ENCODE peak calls at places on chromosomes 1 and 21, in five cellular contexts. One of them, this sample, is unnamed.

GRCh38 chr1:31372961-31373896 is at the start of gene FABP3:
- DNase-seq in cardiac muscle cell: peak
- DNase-seq in MM.1S: no peak
- DNase-seq in heart left ventricle: peak
- DNase-seq in nephron progenitor cell: peak
- DNase-seq in this sample: no peak

GRCh38 chr1:92430030-92430429 is 56.7 kb downstream of the GFI1 start:
- DNase-seq in cardiac muscle cell: no peak
- DNase-seq in MM.1S: no peak
- DNase-seq in heart left ventricle: no peak
- DNase-seq in nephron progenitor cell: no peak
- DNase-seq in this sample: no peak

GRCh38 chr21:17476006-17476405 is 36.8 kb upstream of the CXADR start:
- DNase-seq in cardiac muscle cell: no peak
- DNase-seq in MM.1S: peak
- DNase-seq in heart left ventricle: no peak
- DNase-seq in nephron progenitor cell: no peak
- DNase-seq in this sample: peak

GRCh38 chr1:181113061-181113695 is 24.7 kb downstream of the IER5 start:
- DNase-seq in cardiac muscle cell: peak
- DNase-seq in MM.1S: no peak
- DNase-seq in heart left ventricle: no peak
- DNase-seq in nephron progenitor cell: no peak
- DNase-seq in this sample: no peak

GRCh38 chr21:17783003-17783402 is 36.2 kb downstream of the C21orf91 start:
- DNase-seq in cardiac muscle cell: no peak
- DNase-seq in MM.1S: no peak
- DNase-seq in heart left ventricle: no peak
- DNase-seq in nephron progenitor cell: no peak
- DNase-seq in this sample: no peak

GRCh38 chr1:8821084-8821483 is 3.6 kb upstream of the RERE start:
- DNase-seq in cardiac muscle cell: no peak
- DNase-seq in MM.1S: no peak
- DNase-seq in heart left ventricle: no peak
- DNase-seq in nephron progenitor cell: no peak
- DNase-seq in this sample: no peak

GRCh38 chr1:68433386-68433785 is 16.4 kb downstream of the RPE65 start:
- DNase-seq in cardiac muscle cell: no peak
- DNase-seq in MM.1S: no peak
- DNase-seq in heart left ventricle: no peak
- DNase-seq in nephron progenitor cell: no peak
- DNase-seq in this sample: no peak

GRCh38 chr1:84505167-84506001 is 802 bp upstream of the SPATA1 start:
- DNase-seq in cardiac muscle cell: peak
- DNase-seq in MM.1S: peak
- DNase-seq in heart left ventricle: no peak
- DNase-seq in nephron progenitor cell: no peak
- DNase-seq in this sample: peak

GRCh38 chr1:165696625-165697100 is 1.7 kb downstream of the ALDH9A1 start:
- DNase-seq in cardiac muscle cell: peak
- DNase-seq in MM.1S: no peak
- DNase-seq in heart left ventricle: no peak
- DNase-seq in nephron progenitor cell: no peak
- DNase-seq in this sample: no peak

GRCh38 chr1:109307363-109308021 is 681 bp upstream of the MYBPHL start:
- DNase-seq in cardiac muscle cell: no peak
- DNase-seq in MM.1S: no peak
- DNase-seq in heart left ventricle: peak
- DNase-seq in nephron progenitor cell: no peak
- DNase-seq in this sample: no peak

GRCh38 chr1:171898956-171899355 is 57.7 kb downstream of the DNM3 start:
- DNase-seq in cardiac muscle cell: no peak
- DNase-seq in MM.1S: no peak
- DNase-seq in heart left ventricle: no peak
- DNase-seq in nephron progenitor cell: peak
- DNase-seq in this sample: no peak

GRCh38 chr1:4053160-4053748 is 153.2 kb upstream of the C1orf174 start:
- DNase-seq in cardiac muscle cell: no peak
- DNase-seq in MM.1S: no peak
- DNase-seq in heart left ventricle: no peak
- DNase-seq in nephron progenitor cell: no peak
- DNase-seq in this sample: no peak

GRCh38 chr1:20921285-20921684 is 134.2 kb upstream of the HP1BP3 start:
- DNase-seq in cardiac muscle cell: no peak
- DNase-seq in MM.1S: no peak
- DNase-seq in heart left ventricle: no peak
- DNase-seq in nephron progenitor cell: no peak
- DNase-seq in this sample: no peak

GRCh38 chr1:245051349-245052221 is 103.2 kb upstream of the KIF26B start:
- DNase-seq in cardiac muscle cell: peak
- DNase-seq in MM.1S: no peak
- DNase-seq in heart left ventricle: no peak
- DNase-seq in nephron progenitor cell: no peak
- DNase-seq in this sample: no peak

GRCh38 chr1:243471754-243472725 is 216.2 kb downstream of the SDCCAG8 start:
- DNase-seq in cardiac muscle cell: no peak
- DNase-seq in MM.1S: peak
- DNase-seq in heart left ventricle: no peak
- DNase-seq in nephron progenitor cell: no peak
- DNase-seq in this sample: peak

GRCh38 chr1:212814989-212815388 is 23.3 kb downstream of the TATDN3 start:
- DNase-seq in cardiac muscle cell: peak
- DNase-seq in MM.1S: no peak
- DNase-seq in heart left ventricle: no peak
- DNase-seq in nephron progenitor cell: no peak
- DNase-seq in this sample: no peak

GRCh38 chr1:64898107-64898861 is 68.1 kb downstream of the JAK1 start:
- DNase-seq in cardiac muscle cell: peak
- DNase-seq in MM.1S: peak
- DNase-seq in heart left ventricle: peak
- DNase-seq in nephron progenitor cell: no peak
- DNase-seq in this sample: peak

GRCh38 chr1:230581446-230582079 is 60.7 kb upstream of the COG2 start:
- DNase-seq in cardiac muscle cell: peak
- DNase-seq in MM.1S: peak
- DNase-seq in heart left ventricle: no peak
- DNase-seq in nephron progenitor cell: no peak
- DNase-seq in this sample: peak
- TF ChIP-seq CTCF in cardiac muscle cell: no peak
- TF ChIP-seq CTCF in MM.1S: peak
- TF ChIP-seq CTCF in heart left ventricle: no peak
- TF ChIP-seq CTCF in nephron progenitor cell: no peak
- TF ChIP-seq CTCF in this sample: peak

GRCh38 chr1:205913451-205914204 is 29.6 kb downstream of the SLC26A9 start:
- DNase-seq in cardiac muscle cell: peak
- DNase-seq in MM.1S: no peak
- DNase-seq in heart left ventricle: peak
- DNase-seq in nephron progenitor cell: no peak
- DNase-seq in this sample: no peak

DNA sequence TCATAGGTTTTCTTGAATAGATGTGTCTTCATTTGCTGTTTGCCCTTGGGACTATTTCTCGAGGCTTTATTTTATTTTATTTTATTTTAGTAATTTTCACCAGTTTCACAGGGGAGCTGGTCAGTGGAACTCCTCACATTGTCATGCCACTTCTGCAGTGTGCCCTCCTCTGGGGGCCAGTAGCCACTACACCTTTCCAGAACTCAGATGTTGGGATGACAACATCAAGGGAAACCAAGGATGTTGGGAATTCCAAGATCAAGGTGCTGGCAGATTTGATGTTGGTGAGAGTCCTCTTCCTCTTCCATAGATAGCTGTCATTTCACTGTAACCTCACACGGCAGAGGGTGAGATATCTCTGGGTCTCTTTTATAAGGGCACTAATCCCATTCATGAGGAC is 35.5 kb downstream of the SLC26A9 start:
- DNase-seq in cardiac muscle cell: peak
- DNase-seq in MM.1S: no peak
- DNase-seq in heart left ventricle: no peak
- DNase-seq in nephron progenitor cell: no peak
- DNase-seq in this sample: no peak
- TF ChIP-seq CTCF in cardiac muscle cell: peak
- TF ChIP-seq CTCF in MM.1S: peak
- TF ChIP-seq CTCF in heart left ventricle: no peak
- TF ChIP-seq CTCF in nephron progenitor cell: peak
- TF ChIP-seq CTCF in this sample: peak

GRCh38 chr1:61337037-61337436 is 254.7 kb downstream of the NFIA start:
- DNase-seq in cardiac muscle cell: peak
- DNase-seq in MM.1S: no peak
- DNase-seq in heart left ventricle: no peak
- DNase-seq in nephron progenitor cell: no peak
- DNase-seq in this sample: no peak
- TF ChIP-seq CTCF in cardiac muscle cell: peak
- TF ChIP-seq CTCF in MM.1S: no peak
- TF ChIP-seq CTCF in heart left ventricle: no peak
- TF ChIP-seq CTCF in nephron progenitor cell: no peak
- TF ChIP-seq CTCF in this sample: no peak

GRCh38 chr1:215606036-215606435 is 38.9 kb downstream of the KCTD3 start:
- DNase-seq in cardiac muscle cell: no peak
- DNase-seq in MM.1S: no peak
- DNase-seq in heart left ventricle: no peak
- DNase-seq in nephron progenitor cell: no peak
- DNase-seq in this sample: no peak

GRCh38 chr1:215607412-215607811 is 40.3 kb downstream of the KCTD3 start:
- DNase-seq in cardiac muscle cell: no peak
- DNase-seq in MM.1S: no peak
- DNase-seq in heart left ventricle: no peak
- DNase-seq in nephron progenitor cell: no peak
- DNase-seq in this sample: no peak

GRCh38 chr1:215608646-215609045 is 41.5 kb downstream of the KCTD3 start:
- DNase-seq in cardiac muscle cell: no peak
- DNase-seq in MM.1S: no peak
- DNase-seq in heart left ventricle: no peak
- DNase-seq in nephron progenitor cell: no peak
- DNase-seq in this sample: no peak

GRCh38 chr1:215605011-215605621 is 38.0 kb downstream of the KCTD3 start:
- DNase-seq in cardiac muscle cell: peak
- DNase-seq in MM.1S: no peak
- DNase-seq in heart left ventricle: no peak
- DNase-seq in nephron progenitor cell: no peak
- DNase-seq in this sample: no peak

DNA sequence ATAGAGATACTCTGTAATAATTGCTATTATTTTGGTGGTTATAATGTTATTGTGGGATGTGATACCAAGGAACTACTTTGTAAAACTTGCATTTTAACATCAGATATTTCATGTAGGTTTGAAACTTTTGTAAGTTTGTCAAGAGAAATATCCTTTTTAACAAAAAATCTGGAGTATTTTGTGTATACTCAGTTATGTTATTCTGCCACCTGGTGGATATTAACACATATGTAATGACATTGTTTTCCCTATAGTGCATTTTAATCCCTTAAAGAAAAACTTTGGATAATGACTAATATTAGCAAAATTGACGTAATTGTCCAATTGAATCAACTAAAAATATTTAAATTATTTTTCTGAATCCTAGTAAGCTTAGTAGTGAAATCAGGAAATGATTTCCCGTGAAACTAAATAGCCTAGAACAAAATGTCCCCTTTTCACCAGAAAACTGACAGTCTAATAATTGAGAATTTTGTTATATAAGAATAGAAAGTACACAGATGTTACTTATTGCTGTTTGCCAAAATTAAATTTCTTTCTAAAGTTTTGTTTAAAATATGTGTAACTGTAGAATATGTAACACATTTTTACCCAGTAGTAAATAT is 39.6 kb downstream of the KCTD3 start:
- DNase-seq in cardiac muscle cell: peak
- DNase-seq in MM.1S: peak
- DNase-seq in heart left ventricle: no peak
- DNase-seq in nephron progenitor cell: no peak
- DNase-seq in this sample: no peak
- TF ChIP-seq CTCF in cardiac muscle cell: peak
- TF ChIP-seq CTCF in MM.1S: peak
- TF ChIP-seq CTCF in heart left ventricle: peak
- TF ChIP-seq CTCF in nephron progenitor cell: peak
- TF ChIP-seq CTCF in this sample: peak

GRCh38 chr1:33319186-33319948 is 1.5 kb downstream of the A3GALT2 start:
- DNase-seq in cardiac muscle cell: no peak
- DNase-seq in MM.1S: no peak
- DNase-seq in heart left ventricle: no peak
- DNase-seq in nephron progenitor cell: no peak
- DNase-seq in this sample: no peak
- TF ChIP-seq CTCF in cardiac muscle cell: no peak
- TF ChIP-seq CTCF in MM.1S: no peak
- TF ChIP-seq CTCF in heart left ventricle: no peak
- TF ChIP-seq CTCF in nephron progenitor cell: no peak
- TF ChIP-seq CTCF in this sample: no peak

GRCh38 chr1:110824192-110824591 is 48.8 kb upstream of the CD53 start:
- DNase-seq in cardiac muscle cell: no peak
- DNase-seq in MM.1S: no peak
- DNase-seq in heart left ventricle: peak
- DNase-seq in nephron progenitor cell: no peak
- DNase-seq in this sample: no peak

DNA sequence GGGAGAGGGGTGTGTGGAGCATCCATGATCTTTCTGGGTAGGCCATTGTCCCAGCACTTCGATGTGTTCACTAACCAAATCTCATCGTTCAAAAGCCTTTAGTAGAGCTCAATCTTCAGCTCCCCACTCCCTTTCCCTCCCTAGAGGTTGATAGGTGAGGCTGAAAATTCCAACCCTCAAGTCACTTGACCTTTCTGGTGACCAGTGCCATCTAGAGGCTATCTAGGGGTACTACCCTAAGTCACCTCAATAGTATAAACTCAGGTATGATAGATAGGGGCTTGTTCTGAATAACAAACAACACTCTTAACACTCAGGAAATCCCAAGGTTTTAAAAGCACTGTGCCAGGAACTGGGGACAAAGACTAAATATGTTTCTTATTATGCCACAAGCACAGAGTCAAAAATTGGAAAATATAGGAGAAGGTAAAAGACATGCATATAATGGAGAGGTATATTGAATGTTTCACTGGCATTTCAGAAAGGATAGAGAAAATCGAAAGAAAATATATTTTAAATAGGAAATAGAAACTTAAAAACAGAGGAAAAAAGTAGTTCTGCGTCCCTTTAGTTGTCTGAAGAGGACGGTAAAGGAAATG is 42.9 kb upstream of the CD53 start:
- DNase-seq in cardiac muscle cell: peak
- DNase-seq in MM.1S: peak
- DNase-seq in heart left ventricle: no peak
- DNase-seq in nephron progenitor cell: peak
- DNase-seq in this sample: peak
- TF ChIP-seq CTCF in cardiac muscle cell: peak
- TF ChIP-seq CTCF in MM.1S: peak
- TF ChIP-seq CTCF in heart left ventricle: peak
- TF ChIP-seq CTCF in nephron progenitor cell: peak
- TF ChIP-seq CTCF in this sample: peak